ENCODE peak calls at places on chromosomes 13 and 19, in five cellular contexts. C, G, Q, Z and O are unnamed samples.

GRCh38 chr19:51407631-51408131 is 9.8 kb downstream of the SIGLEC10 start:
- DNase-seq in Q (no peak), C (peak), Z (peak), G (peak), O (peak)

GRCh38 chr13:37617162-37617561 is 18.6 kb upstream of the POSTN start:
- DNase-seq in C (no peak), Q (no peak), Z (peak), G (peak), O (peak)

GRCh38 chr13:73876323-73876722 is 257.9 kb downstream of the KLF12 start:
- DNase-seq in Q (no peak), C (no peak), Z (no peak), G (no peak), O (no peak)

GRCh38 chr13:51557875-51558604 is 26.2 kb upstream of the WDFY2 start:
- DNase-seq in C (no peak), Z (peak), G (peak), Q (no peak), O (peak)

GRCh38 chr19:43923875-43924274 is 11.2 kb downstream of the ZNF45 start:
- DNase-seq in C (no peak), Z (no peak), Q (no peak), G (no peak), O (no peak)

GRCh38 chr19:51122112-51122981 is 2.4 kb upstream of the SIGLEC9 start:
- DNase-seq in Z (no peak), G (no peak), Q (no peak), C (no peak), O (peak)

GRCh38 chr19:46571495-46571894 is 29.6 kb upstream of the CALM3 start:
- DNase-seq in Q (no peak), C (peak), G (no peak), Z (peak), O (peak)

GRCh38 chr19:6516659-6517291 is 14.1 kb upstream of the TNFSF9 start:
- DNase-seq in G (peak), C (peak), Z (peak), Q (no peak), O (peak)

GRCh38 chr13:33186851-33187250 is 98.7 kb downstream of the STARD13 start:
- DNase-seq in C (no peak), Q (no peak), G (peak), Z (no peak), O (no peak)

GRCh38 chr13:52016296-52016695 is 4.1 kb downstream of the ALG11 start:
- DNase-seq in C (no peak), Q (no peak), Z (no peak), G (no peak), O (no peak)

GRCh38 chr19:14559916-14560775 is 11.7 kb downstream of the NDUFB7 start:
- DNase-seq in G (no peak), Z (no peak), Q (no peak), C (no peak), O (no peak)

GRCh38 chr13:97346097-97346496 is 87.9 kb upstream of the RAP2A start:
- DNase-seq in Q (no peak), Z (no peak), C (no peak), G (no peak), O (no peak)

GRCh38 chr19:5050905-5051304 is 82.0 kb downstream of the KDM4B start:
- DNase-seq in G (no peak), Z (no peak), Q (no peak), C (no peak), O (no peak)

GRCh38 chr19:55493650-55494171 is 5.5 kb downstream of the SSC5D start:
- DNase-seq in Z (no peak), G (no peak), C (no peak), Q (no peak), O (no peak)

GRCh38 chr19:52946322-52947310 is 16.1 kb downstream of the ZNF816 start:
- DNase-seq in C (peak), G (peak), Z (no peak), Q (no peak), O (no peak)

GRCh38 chr13:33281951-33282595 is 3.5 kb downstream of the STARD13 start:
- DNase-seq in Q (no peak), C (no peak), Z (peak), G (peak), O (peak)

GRCh38 chr13:59680429-59681024 is 483.2 kb downstream of the DIAPH3 start:
- DNase-seq in G (peak), C (peak), Z (peak), Q (no peak), O (peak)

GRCh38 chr19:33862991-33863390 is 66.3 kb downstream of the KCTD15 start:
- DNase-seq in C (no peak), Z (no peak), G (no peak), Q (no peak), O (no peak)

GRCh38 chr19:17205237-17206140 is 9.7 kb upstream of the USE1 start:
- DNase-seq in G (peak), Z (peak), Q (no peak), C (peak), O (peak)

GRCh38 chr19:11694533-11695439 is 44.0 kb downstream of the ZNF823 start:
- DNase-seq in C (peak), Q (peak), Z (peak), G (peak), O (peak)

GRCh38 chr13:87120476-87120875 is 550.7 kb upstream of the SLITRK5 start:
- DNase-seq in Z (no peak), G (peak), C (no peak), Q (no peak), O (no peak)

GRCh38 chr13:112486386-112487126 is 101.4 kb downstream of the TUBGCP3 start:
- DNase-seq in G (peak), Q (no peak), C (peak), Z (peak), O (no peak)

GRCh38 chr19:12126707-12127106 is 13.4 kb downstream of the ZNF20 start:
- DNase-seq in C (peak), Z (peak), Q (no peak), G (peak), O (no peak)

GRCh38 chr19:46056536-46056935 is 15.7 kb upstream of the IGFL4 start:
- DNase-seq in Q (no peak), G (no peak), C (no peak), Z (no peak), O (peak)

DNA sequence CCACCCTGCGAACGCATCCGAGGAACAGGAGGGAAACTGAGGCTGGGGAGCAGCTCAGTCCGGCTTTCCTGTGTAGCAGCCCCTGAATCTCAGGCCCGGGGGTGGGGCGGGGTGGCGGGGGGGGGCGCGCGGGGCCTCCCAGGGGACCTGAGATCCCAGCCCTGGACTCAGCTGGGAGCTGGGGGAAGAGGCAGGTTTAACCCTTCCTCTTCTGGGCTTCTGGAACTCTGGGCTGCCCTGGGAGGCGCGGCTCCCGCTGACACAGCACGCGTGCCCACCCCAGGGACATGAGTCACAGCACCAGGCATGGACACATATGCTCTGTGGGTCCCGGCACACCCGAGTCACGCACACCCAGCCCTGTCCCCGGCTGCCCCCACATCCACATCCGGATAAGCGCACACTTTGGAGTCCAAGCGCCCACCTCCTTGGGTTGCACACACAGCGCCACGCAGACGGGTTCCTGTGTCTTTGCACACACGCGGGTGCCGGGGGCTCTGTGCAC is 3.5 kb upstream of the CIRBP start:
- DNase-seq in C (no peak), G (peak), Z (peak), Q (no peak), O (peak)
- H3K9ac ChIP-seq in C (no peak), G (peak), Z (peak), Q (no peak), O (no peak)

GRCh38 chr19:20333508-20333907 is 166.5 kb downstream of the ZNF486 start:
- DNase-seq in Q (no peak), G (no peak), Z (no peak), C (no peak), O (no peak)
- H3K9ac ChIP-seq in Q (no peak), G (no peak), Z (no peak), C (no peak), O (no peak)

DNA sequence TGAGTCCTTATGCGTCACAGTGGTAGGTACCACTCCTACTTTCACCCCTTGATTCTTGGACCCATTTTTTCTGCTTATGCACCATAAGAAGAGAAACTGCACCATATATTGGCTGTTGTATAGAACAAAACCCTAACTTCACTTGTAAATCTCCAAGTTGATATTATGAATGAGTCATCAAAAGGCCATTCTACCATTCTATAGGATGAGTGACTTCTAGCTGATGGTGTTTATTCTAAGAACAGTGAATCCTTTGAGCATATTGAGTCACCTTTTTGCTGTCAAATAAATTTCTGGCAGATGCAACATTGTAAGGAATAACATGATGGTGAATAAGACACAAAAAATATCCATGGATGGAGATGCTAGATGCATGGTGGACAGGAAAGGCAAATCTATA is 57.7 kb downstream of the POLR1D start:
- DNase-seq in Q (no peak), Z (no peak), C (no peak), G (peak), O (peak)
- H3K9ac ChIP-seq in Q (no peak), Z (no peak), C (no peak), G (no peak), O (no peak)

DNA sequence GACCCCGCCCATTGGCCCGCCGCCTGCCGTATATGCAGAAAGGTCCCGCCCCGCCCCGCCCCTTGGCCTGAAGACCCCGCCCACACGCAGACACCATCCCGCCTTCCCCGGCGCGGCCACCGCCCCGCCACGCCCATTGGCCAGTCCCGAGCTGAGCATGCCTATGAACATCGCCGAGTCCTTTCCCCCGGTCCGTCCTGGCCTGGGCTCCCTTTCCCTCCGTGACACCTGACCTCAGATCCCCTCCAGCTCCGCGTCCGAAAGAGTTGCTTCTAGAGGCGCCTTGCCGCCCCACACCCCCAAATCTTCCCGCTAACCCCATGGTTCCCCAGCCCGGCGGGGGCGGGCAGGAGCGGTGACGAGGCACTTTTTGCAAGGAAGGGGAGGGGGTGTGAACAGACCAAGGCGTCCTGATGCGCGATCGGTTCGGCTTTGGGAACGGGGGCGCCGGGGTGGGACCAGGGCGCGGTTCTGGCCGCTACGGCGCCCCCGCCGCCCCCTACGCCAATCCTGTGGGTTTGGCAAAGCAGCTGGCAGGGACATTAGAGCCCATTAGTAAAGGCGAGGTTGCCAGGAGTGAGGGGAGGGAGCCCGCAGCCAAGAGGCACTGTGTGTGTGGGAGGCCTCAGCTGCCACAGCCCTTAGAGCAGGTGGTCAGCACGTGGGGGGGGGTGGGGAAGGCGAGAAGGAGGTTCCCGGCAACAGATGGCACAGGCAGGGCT is 409 bp upstream of the NUMBL start:
- DNase-seq in Z (peak), C (peak), G (peak), Q (peak), O (peak)
- H3K9ac ChIP-seq in Z (peak), C (no peak), G (peak), Q (peak), O (peak)

GRCh38 chr13:100941377-100941776 is 266.8 kb upstream of the TMTC4 start:
- DNase-seq in C (no peak), Q (no peak), Z (no peak), G (no peak), O (no peak)
- H3K9ac ChIP-seq in C (no peak), Q (no peak), Z (no peak), G (no peak), O (no peak)

GRCh38 chr13:29434217-29434940 is 161.1 kb downstream of the SLC7A1 start:
- DNase-seq in Q (peak), G (no peak), Z (no peak), C (no peak), O (no peak)

GRCh38 chr13:29435125-29435911 is 160.2 kb downstream of the SLC7A1 start:
- DNase-seq in C (no peak), Q (no peak), Z (peak), G (peak), O (peak)

GRCh38 chr13:29436721-29437250 is 158.7 kb downstream of the SLC7A1 start:
- DNase-seq in G (no peak), Z (no peak), Q (no peak), C (no peak), O (no peak)

GRCh38 chr13:29438772-29439171 is 156.7 kb downstream of the SLC7A1 start:
- DNase-seq in G (no peak), Q (no peak), C (no peak), Z (no peak), O (no peak)

GRCh38 chr13:29436291-29436690 is 159.2 kb downstream of the SLC7A1 start:
- DNase-seq in Z (peak), Q (no peak), G (peak), C (no peak), O (peak)
- H3K9ac ChIP-seq in Z (no peak), Q (no peak), G (no peak), C (no peak), O (no peak)

DNA sequence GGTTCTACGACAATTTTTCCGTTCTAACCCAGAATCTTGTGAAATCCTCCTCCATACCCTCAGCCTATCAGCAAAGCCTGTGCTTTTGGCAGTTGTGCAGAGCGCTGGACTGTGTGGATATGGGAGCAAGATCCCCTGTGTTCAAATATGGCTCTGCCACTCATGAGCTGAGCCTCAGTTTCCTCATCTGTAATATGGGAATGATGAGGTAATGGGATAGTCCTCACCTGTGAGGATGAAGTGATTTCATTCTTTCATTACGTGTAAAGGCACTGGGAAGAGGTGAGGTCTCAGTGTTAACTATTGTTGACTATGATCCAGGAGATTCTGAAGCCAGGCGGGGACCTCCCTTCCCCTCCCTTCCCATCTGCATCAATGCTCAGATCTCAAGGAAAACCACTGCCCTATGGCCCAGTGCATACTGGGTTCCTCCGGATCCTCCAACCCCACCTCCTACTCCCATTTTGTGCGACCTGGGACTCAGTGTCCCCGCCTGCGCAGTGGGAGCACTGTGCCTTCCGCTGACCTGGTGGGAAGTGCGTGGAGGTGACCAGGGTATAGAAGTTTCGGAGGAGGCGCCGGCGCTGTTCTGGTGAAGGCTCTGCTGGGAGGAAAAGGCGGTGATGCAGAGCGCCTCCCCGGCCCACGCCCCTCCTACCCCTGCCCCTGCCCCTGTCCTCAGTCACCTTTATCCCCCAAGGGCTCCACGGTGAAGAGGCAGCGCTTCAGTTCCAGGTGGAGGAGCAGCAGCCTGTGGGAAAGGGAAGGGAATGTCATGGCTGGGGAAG is 5.0 kb downstream of the FUZ start:
- DNase-seq in G (no peak), C (no peak), Q (no peak), Z (no peak), O (no peak)
- H3K9ac ChIP-seq in G (no peak), C (no peak), Q (no peak), Z (peak), O (no peak)